ENCODE peak calls at places on chromosomes 13 and 19, in nine cellular contexts. One of them, this sample, is unnamed.

GRCh38 chr13:21964686-21965085 is 293.8 kb downstream of the FGF9 start:
- DNase-seq in K562: no peak
- DNase-seq in body of pancreas: no peak
- DNase-seq in CD8-positive, alpha-beta T cell: no peak
- DNase-seq in tibial nerve: no peak
- DNase-seq in aorta: no peak
- DNase-seq in A673: no peak
- DNase-seq in left lung: no peak
- DNase-seq in thoracic aorta: no peak
- DNase-seq in this sample: no peak

GRCh38 chr13:74715718-74716117 is 581.5 kb upstream of the KLF12 start:
- DNase-seq in A673: no peak
- DNase-seq in aorta: no peak
- DNase-seq in thoracic aorta: no peak
- DNase-seq in tibial nerve: no peak
- DNase-seq in K562: no peak
- DNase-seq in CD8-positive, alpha-beta T cell: no peak
- DNase-seq in body of pancreas: no peak
- DNase-seq in left lung: no peak
- DNase-seq in this sample: no peak

GRCh38 chr13:28626266-28626665 is 32.7 kb upstream of the POMP start:
- DNase-seq in K562: no peak
- DNase-seq in tibial nerve: no peak
- DNase-seq in body of pancreas: no peak
- DNase-seq in CD8-positive, alpha-beta T cell: no peak
- DNase-seq in thoracic aorta: no peak
- DNase-seq in aorta: no peak
- DNase-seq in A673: peak; percentile 70
- DNase-seq in left lung: no peak
- DNase-seq in this sample: no peak

GRCh38 chr13:28544026-28544425 is 49.1 kb upstream of the FLT1 start:
- DNase-seq in aorta: no peak
- DNase-seq in thoracic aorta: no peak
- DNase-seq in body of pancreas: no peak
- DNase-seq in K562: no peak
- DNase-seq in A673: no peak
- DNase-seq in CD8-positive, alpha-beta T cell: no peak
- DNase-seq in tibial nerve: no peak
- DNase-seq in left lung: no peak
- DNase-seq in this sample: no peak

GRCh38 chr19:6039541-6040225 is 61.7 kb upstream of the RANBP3 start:
- DNase-seq in tibial nerve: no peak
- DNase-seq in left lung: peak; percentile 55
- DNase-seq in aorta: no peak
- DNase-seq in thoracic aorta: no peak
- DNase-seq in CD8-positive, alpha-beta T cell: no peak
- DNase-seq in body of pancreas: no peak
- DNase-seq in A673: no peak
- DNase-seq in K562: no peak
- DNase-seq in this sample: no peak

GRCh38 chr19:7191946-7192691 is 102.1 kb downstream of the INSR start:
- DNase-seq in left lung: no peak
- DNase-seq in body of pancreas: no peak
- DNase-seq in CD8-positive, alpha-beta T cell: peak; percentile 45
- DNase-seq in K562: no peak
- DNase-seq in thoracic aorta: no peak
- DNase-seq in aorta: no peak
- DNase-seq in tibial nerve: no peak
- DNase-seq in A673: no peak
- DNase-seq in this sample: peak; percentile 58

GRCh38 chr19:50492303-50493052 is 15.8 kb upstream of the GARIN5A start:
- DNase-seq in body of pancreas: no peak
- DNase-seq in tibial nerve: no peak
- DNase-seq in A673: peak; percentile 34
- DNase-seq in CD8-positive, alpha-beta T cell: peak; percentile 30
- DNase-seq in aorta: peak; percentile 39
- DNase-seq in left lung: no peak
- DNase-seq in K562: peak; percentile 50
- DNase-seq in thoracic aorta: no peak
- DNase-seq in this sample: peak; percentile 38

GRCh38 chr19:31553844-31554215 is 204.6 kb upstream of the TSHZ3 start:
- DNase-seq in body of pancreas: no peak
- DNase-seq in K562: no peak
- DNase-seq in A673: no peak
- DNase-seq in thoracic aorta: no peak
- DNase-seq in aorta: no peak
- DNase-seq in CD8-positive, alpha-beta T cell: no peak
- DNase-seq in left lung: no peak
- DNase-seq in tibial nerve: peak; percentile 83
- DNase-seq in this sample: no peak

GRCh38 chr13:97435794-97436193 is 1.8 kb downstream of the RAP2A start:
- DNase-seq in aorta: no peak
- DNase-seq in thoracic aorta: no peak
- DNase-seq in CD8-positive, alpha-beta T cell: no peak
- DNase-seq in K562: no peak
- DNase-seq in body of pancreas: no peak
- DNase-seq in tibial nerve: no peak
- DNase-seq in A673: no peak
- DNase-seq in left lung: no peak
- DNase-seq in this sample: no peak

GRCh38 chr19:7676854-7677253 is at the start of gene MCEMP1:
- DNase-seq in K562: no peak
- DNase-seq in left lung: peak; percentile 90
- DNase-seq in aorta: no peak
- DNase-seq in A673: peak; percentile 51
- DNase-seq in CD8-positive, alpha-beta T cell: no peak
- DNase-seq in tibial nerve: no peak
- DNase-seq in thoracic aorta: no peak
- DNase-seq in body of pancreas: peak; percentile 31
- DNase-seq in this sample: peak; percentile 93

GRCh38 chr13:97460853-97461252 is 26.9 kb downstream of the RAP2A start:
- DNase-seq in K562: no peak
- DNase-seq in CD8-positive, alpha-beta T cell: no peak
- DNase-seq in thoracic aorta: no peak
- DNase-seq in left lung: no peak
- DNase-seq in aorta: no peak
- DNase-seq in body of pancreas: no peak
- DNase-seq in tibial nerve: no peak
- DNase-seq in A673: no peak
- DNase-seq in this sample: no peak

GRCh38 chr13:44734204-44734707 is 158.1 kb upstream of the TSC22D1 start:
- DNase-seq in CD8-positive, alpha-beta T cell: no peak
- DNase-seq in tibial nerve: no peak
- DNase-seq in aorta: no peak
- DNase-seq in K562: no peak
- DNase-seq in thoracic aorta: no peak
- DNase-seq in left lung: peak; percentile 80
- DNase-seq in A673: no peak
- DNase-seq in body of pancreas: peak; percentile 61
- DNase-seq in this sample: no peak

GRCh38 chr13:77386880-77387606 is 60.1 kb upstream of the MYCBP2 start:
- DNase-seq in left lung: no peak
- DNase-seq in tibial nerve: peak; percentile 69
- DNase-seq in A673: no peak
- DNase-seq in thoracic aorta: peak; percentile 19
- DNase-seq in K562: no peak
- DNase-seq in CD8-positive, alpha-beta T cell: no peak
- DNase-seq in aorta: no peak
- DNase-seq in body of pancreas: peak; percentile 30
- DNase-seq in this sample: peak; percentile 21

GRCh38 chr13:80341098-80341701 is at the start of gene SPRY2:
- DNase-seq in A673: peak; percentile 97
- DNase-seq in body of pancreas: peak; percentile 96
- DNase-seq in aorta: peak; percentile 96
- DNase-seq in CD8-positive, alpha-beta T cell: peak; percentile 15
- DNase-seq in tibial nerve: peak; percentile 91
- DNase-seq in left lung: peak; percentile 95
- DNase-seq in K562: peak; percentile 89
- DNase-seq in thoracic aorta: peak; percentile 91
- DNase-seq in this sample: peak; percentile 75

GRCh38 chr13:87677043-87677333 is 5.8 kb downstream of the SLITRK5 start:
- DNase-seq in left lung: no peak
- DNase-seq in thoracic aorta: no peak
- DNase-seq in CD8-positive, alpha-beta T cell: no peak
- DNase-seq in aorta: no peak
- DNase-seq in K562: no peak
- DNase-seq in body of pancreas: no peak
- DNase-seq in tibial nerve: no peak
- DNase-seq in A673: no peak
- DNase-seq in this sample: no peak
- H3K4me3 ChIP-seq in left lung: no peak overlapping the region
- H3K4me3 ChIP-seq in thoracic aorta: peak overlapping the region; percentile 72
- H3K4me3 ChIP-seq in CD8-positive, alpha-beta T cell: no peak overlapping the region
- H3K4me3 ChIP-seq in aorta: no peak overlapping the region
- H3K4me3 ChIP-seq in K562: no peak overlapping the region
- H3K4me3 ChIP-seq in body of pancreas: no peak overlapping the region
- H3K4me3 ChIP-seq in tibial nerve: no peak overlapping the region
- H3K4me3 ChIP-seq in A673: no peak overlapping the region
- H3K4me3 ChIP-seq in this sample: no peak overlapping the region

GRCh38 chr19:37472165-37472564 is 3.0 kb downstream of the ZNF570 start:
- DNase-seq in aorta: no peak
- DNase-seq in CD8-positive, alpha-beta T cell: no peak
- DNase-seq in tibial nerve: no peak
- DNase-seq in body of pancreas: no peak
- DNase-seq in K562: no peak
- DNase-seq in left lung: no peak
- DNase-seq in A673: no peak
- DNase-seq in thoracic aorta: no peak
- DNase-seq in this sample: no peak

GRCh38 chr19:37466798-37467607 is at the start of gene ZNF569:
- DNase-seq in aorta: peak; percentile 94
- DNase-seq in K562: peak; percentile 87
- DNase-seq in tibial nerve: peak; percentile 88
- DNase-seq in left lung: peak; percentile 91
- DNase-seq in A673: peak; percentile 94
- DNase-seq in CD8-positive, alpha-beta T cell: peak; percentile 83
- DNase-seq in body of pancreas: peak; percentile 96
- DNase-seq in thoracic aorta: peak; percentile 59
- DNase-seq in this sample: peak; percentile 94

GRCh38 chr19:37467608-37468090 is 405 bp upstream of the ZNF569 start:
- DNase-seq in body of pancreas: no peak
- DNase-seq in K562: no peak
- DNase-seq in left lung: no peak
- DNase-seq in thoracic aorta: no peak
- DNase-seq in A673: no peak
- DNase-seq in aorta: no peak
- DNase-seq in CD8-positive, alpha-beta T cell: no peak
- DNase-seq in tibial nerve: no peak
- DNase-seq in this sample: no peak

GRCh38 chr19:37468961-37469777 is at the start of gene ZNF570:
- DNase-seq in left lung: peak; percentile 94
- DNase-seq in CD8-positive, alpha-beta T cell: peak; percentile 87
- DNase-seq in thoracic aorta: peak; percentile 62
- DNase-seq in body of pancreas: peak; percentile 90
- DNase-seq in aorta: peak; percentile 97
- DNase-seq in tibial nerve: peak; percentile 86
- DNase-seq in A673: peak; percentile 93
- DNase-seq in K562: peak; percentile 13
- DNase-seq in this sample: peak; percentile 91

GRCh38 chr19:37470216-37470615 is 1.1 kb downstream of the ZNF570 start:
- DNase-seq in aorta: no peak
- DNase-seq in left lung: no peak
- DNase-seq in body of pancreas: no peak
- DNase-seq in CD8-positive, alpha-beta T cell: no peak
- DNase-seq in A673: no peak
- DNase-seq in tibial nerve: no peak
- DNase-seq in thoracic aorta: no peak
- DNase-seq in K562: no peak
- DNase-seq in this sample: no peak
- H3K4me3 ChIP-seq in aorta: no peak overlapping the region
- H3K4me3 ChIP-seq in left lung: peak overlapping the region; percentile 76
- H3K4me3 ChIP-seq in body of pancreas: no peak overlapping the region
- H3K4me3 ChIP-seq in CD8-positive, alpha-beta T cell: peak overlapping the region; percentile 64
- H3K4me3 ChIP-seq in A673: peak overlapping the region; percentile 65
- H3K4me3 ChIP-seq in tibial nerve: no peak overlapping the region
- H3K4me3 ChIP-seq in thoracic aorta: peak overlapping the region; percentile 90
- H3K4me3 ChIP-seq in K562: no peak overlapping the region
- H3K4me3 ChIP-seq in this sample: peak overlapping the region; percentile 93

DNA sequence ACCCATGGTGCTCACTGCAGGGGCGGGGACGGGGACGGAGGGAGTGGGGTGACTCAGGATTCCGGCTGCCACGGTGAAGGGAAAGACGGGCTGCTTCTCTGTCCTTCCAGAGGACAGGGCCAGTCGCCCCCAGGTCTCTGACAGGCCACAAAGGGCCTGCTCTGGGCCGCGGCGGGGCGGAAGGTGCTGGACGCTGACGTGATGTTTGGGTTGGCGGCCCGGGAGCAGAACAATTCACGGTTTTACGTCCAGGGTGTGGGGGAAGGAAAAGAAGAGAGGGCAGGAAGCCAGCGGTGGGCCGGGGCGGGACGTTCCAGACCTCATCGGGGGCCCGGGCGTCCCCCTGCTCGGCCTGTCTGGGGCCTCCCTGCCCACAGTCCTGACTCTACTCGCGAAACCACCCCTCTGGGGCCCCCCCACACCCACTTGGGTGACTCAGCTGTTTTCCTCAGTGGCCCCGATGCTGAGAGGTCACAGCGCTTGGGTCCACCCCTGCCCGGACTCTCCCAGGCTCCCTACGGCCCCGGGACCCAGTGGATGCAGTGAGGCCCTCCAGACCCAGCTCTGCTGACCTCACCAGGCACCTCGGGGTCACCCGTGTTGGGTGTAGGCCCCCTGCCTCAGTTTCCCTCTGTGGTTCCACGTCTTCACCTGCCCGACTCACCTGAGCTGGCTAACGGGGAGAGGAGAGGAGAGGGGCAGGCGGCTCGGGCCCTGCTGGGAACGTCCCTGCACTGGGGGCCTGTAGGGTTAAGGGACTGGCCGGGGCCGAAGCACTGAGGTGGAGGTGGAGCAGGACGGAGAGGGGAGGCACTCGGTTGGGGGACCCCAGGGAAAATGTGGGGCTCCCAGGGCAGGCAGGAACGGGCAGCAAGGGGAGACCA is 29.2 kb downstream of the PIP5K1C start:
- DNase-seq in CD8-positive, alpha-beta T cell: peak; percentile 26
- DNase-seq in thoracic aorta: peak; percentile 74
- DNase-seq in aorta: peak; percentile 96
- DNase-seq in left lung: peak; percentile 80
- DNase-seq in K562: peak; percentile 88
- DNase-seq in tibial nerve: peak; percentile 65
- DNase-seq in body of pancreas: peak; percentile 38
- DNase-seq in A673: no peak
- DNase-seq in this sample: no peak
- H3K4me3 ChIP-seq in CD8-positive, alpha-beta T cell: peak overlapping the region; percentile 6
- H3K4me3 ChIP-seq in thoracic aorta: peak overlapping the region; percentile 68
- H3K4me3 ChIP-seq in aorta: no peak overlapping the region
- H3K4me3 ChIP-seq in left lung: no peak overlapping the region
- H3K4me3 ChIP-seq in K562: peak overlapping the region; percentile 13
- H3K4me3 ChIP-seq in tibial nerve: no peak overlapping the region
- H3K4me3 ChIP-seq in body of pancreas: no peak overlapping the region
- H3K4me3 ChIP-seq in A673: no peak overlapping the region
- H3K4me3 ChIP-seq in this sample: no peak overlapping the region

DNA sequence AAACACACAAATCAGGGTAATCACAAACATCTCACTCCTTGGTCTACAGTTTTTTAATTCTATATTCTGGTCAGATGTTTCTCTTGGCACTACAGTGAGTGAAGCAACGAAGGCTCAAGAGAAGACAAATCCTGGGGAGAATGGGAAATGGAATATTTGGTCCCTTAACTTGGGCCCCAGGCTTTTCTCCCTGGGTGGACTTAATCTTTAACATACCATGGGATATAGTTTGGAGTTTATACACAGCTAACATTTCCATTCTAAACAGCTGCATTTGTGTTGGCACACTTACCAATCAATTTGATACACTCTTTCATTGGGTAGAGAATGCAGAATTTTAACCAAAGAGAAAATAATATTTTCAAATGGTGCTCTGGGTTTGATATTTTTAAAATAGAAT is 1132.6 kb upstream of the SLC10A2 start:
- DNase-seq in K562: no peak
- DNase-seq in aorta: no peak
- DNase-seq in left lung: no peak
- DNase-seq in CD8-positive, alpha-beta T cell: no peak
- DNase-seq in body of pancreas: no peak
- DNase-seq in A673: no peak
- DNase-seq in thoracic aorta: no peak
- DNase-seq in tibial nerve: no peak
- DNase-seq in this sample: no peak
- H3K4me3 ChIP-seq in K562: no peak overlapping the region
- H3K4me3 ChIP-seq in aorta: no peak overlapping the region
- H3K4me3 ChIP-seq in left lung: no peak overlapping the region
- H3K4me3 ChIP-seq in CD8-positive, alpha-beta T cell: no peak overlapping the region
- H3K4me3 ChIP-seq in body of pancreas: no peak overlapping the region
- H3K4me3 ChIP-seq in A673: no peak overlapping the region
- H3K4me3 ChIP-seq in thoracic aorta: no peak overlapping the region
- H3K4me3 ChIP-seq in tibial nerve: no peak overlapping the region
- H3K4me3 ChIP-seq in this sample: no peak overlapping the region

This sample was measured in HL-60.